ENCODE peak calls at places on chromosomes 12 and 14, in seven cellular contexts. O, C, N, Q, W, H and B are unnamed samples.

GRCh38 chr12:7994731-7995205 is 37.7 kb upstream of the FOXJ2 start:
- DNase-seq in O (peak; percentile 28), C (no peak), N (no peak), Q (no peak), W (peak; percentile 97), H (no peak), B (no peak)

GRCh38 chr12:110782068-110782467 is 39.4 kb upstream of the PPP1CC start:
- DNase-seq in O (no peak), C (peak; percentile 34), N (no peak), Q (no peak), W (no peak), H (no peak), B (no peak)

GRCh38 chr14:69360438-69361108 is 37.5 kb downstream of the ERH start:
- DNase-seq in O (no peak), C (peak; percentile 54), N (no peak), Q (no peak), W (no peak), H (no peak), B (no peak)

GRCh38 chr12:30930238-30931010 is 3.9 kb downstream of the TSPAN11 start:
- DNase-seq in O (no peak), C (no peak), N (no peak), Q (no peak), W (no peak), H (no peak), B (peak; percentile 47)

GRCh38 chr14:52025310-52025709 is 36.0 kb downstream of the RTRAF start:
- DNase-seq in O (no peak), C (no peak), N (no peak), Q (no peak), W (peak; percentile 98), H (no peak), B (peak; percentile 96)

GRCh38 chr14:33432407-33433023 is 493.8 kb downstream of the NPAS3 start:
- DNase-seq in O (peak; percentile 29), C (peak; percentile 20), N (no peak), Q (no peak), W (peak; percentile 18), H (no peak), B (peak; percentile 43)

GRCh38 chr14:104779776-104780512 is 15.6 kb downstream of the AKT1 start:
- DNase-seq in O (no peak), C (no peak), N (no peak), Q (no peak), W (no peak), H (no peak), B (no peak)

GRCh38 chr14:105525861-105526780 is at the start of gene TMEM121:
- DNase-seq in O (peak; percentile 46), C (no peak), N (no peak), Q (peak; percentile 30), W (no peak), H (peak; percentile 39), B (no peak)

GRCh38 chr12:114665411-114666181 is 18.4 kb downstream of the TBX3 start:
- DNase-seq in O (no peak), C (no peak), N (no peak), Q (no peak), W (no peak), H (no peak), B (no peak)

GRCh38 chr14:53060046-53060445 is 93.1 kb downstream of the DDHD1 start:
- DNase-seq in O (no peak), C (no peak), N (no peak), Q (no peak), W (peak; percentile 15), H (no peak), B (peak; percentile 58)

GRCh38 chr12:56461235-56462159 is 6.9 kb upstream of the SPRYD4 start:
- DNase-seq in O (no peak), C (no peak), N (no peak), Q (no peak), W (peak; percentile 49), H (no peak), B (no peak)

GRCh38 chr12:124217508-124217981 is 77.3 kb upstream of the RFLNA start:
- DNase-seq in O (no peak), C (no peak), N (no peak), Q (no peak), W (no peak), H (no peak), B (no peak)

GRCh38 chr12:128823216-128823915 is 392 bp downstream of the SLC15A4 start:
- DNase-seq in O (no peak), C (no peak), N (no peak), Q (no peak), W (no peak), H (no peak), B (no peak)

GRCh38 chr12:68612245-68612644 is 1.5 kb downstream of the RAP1B start:
- DNase-seq in O (no peak), C (peak; percentile 32), N (no peak), Q (no peak), W (peak; percentile 59), H (no peak), B (peak; percentile 55)

GRCh38 chr12:48954781-48955501 is 2.3 kb downstream of the ARF3 start:
- DNase-seq in O (no peak), C (peak; percentile 90), N (no peak), Q (no peak), W (no peak), H (no peak), B (no peak)

GRCh38 chr12:48954061-48954460 is 3.2 kb downstream of the ARF3 start:
- DNase-seq in O (no peak), C (no peak), N (no peak), Q (no peak), W (no peak), H (no peak), B (no peak)

GRCh38 chr12:48956279-48957140 is 777 bp downstream of the ARF3 start:
- DNase-seq in O (peak; percentile 96), C (peak; percentile 94), N (peak; percentile 93), Q (peak; percentile 60), W (peak; percentile 97), H (peak; percentile 82), B (peak; percentile 96)

GRCh38 chr12:48958049-48958388 is 732 bp upstream of the ARF3 start:
- DNase-seq in O (no peak), C (no peak), N (no peak), Q (no peak), W (no peak), H (no peak), B (no peak)

DNA sequence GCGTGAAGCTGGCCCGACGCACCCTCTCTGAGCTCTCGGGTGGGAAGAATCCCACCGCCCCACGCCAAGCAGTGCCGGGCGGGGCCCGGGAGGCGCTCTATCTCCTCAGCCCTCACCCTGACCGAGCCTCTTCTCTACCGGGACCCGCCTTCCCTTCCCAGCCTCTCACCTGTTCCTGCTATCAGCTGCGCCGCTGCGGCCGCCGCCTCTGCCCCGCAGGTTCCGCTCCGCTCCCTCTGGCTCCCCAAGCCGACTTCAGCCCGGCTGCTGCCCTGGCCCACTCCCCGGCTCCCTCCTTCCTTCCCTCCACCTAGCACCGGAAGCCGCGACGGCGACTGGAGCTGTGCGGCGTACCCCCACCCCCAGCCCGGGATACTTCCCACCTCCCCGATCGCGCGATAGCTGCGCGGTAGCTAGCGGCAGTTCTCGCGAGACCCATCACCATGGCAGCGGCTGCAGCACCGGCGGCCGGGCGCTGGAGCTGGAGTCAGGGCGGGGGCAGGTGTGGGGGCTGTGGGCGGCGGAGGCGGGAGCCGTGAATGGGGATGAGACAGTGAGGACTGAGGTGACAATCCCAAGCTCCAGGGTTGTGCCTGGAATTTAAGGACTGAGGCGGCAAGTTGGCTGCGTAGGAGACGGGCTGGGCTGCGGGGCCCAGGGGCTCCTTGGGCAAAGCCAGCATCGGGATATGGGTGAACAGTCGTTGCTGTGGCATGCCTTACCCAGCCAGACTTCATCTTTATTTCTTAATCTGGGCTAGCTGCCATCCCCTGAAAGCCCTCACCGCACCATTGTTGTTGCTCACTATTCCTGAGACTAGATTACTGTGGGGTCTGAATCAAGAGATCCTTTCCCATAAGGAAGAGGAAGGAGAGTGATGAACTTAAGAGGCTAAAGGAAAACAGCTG is at the start of gene ARF3:
- DNase-seq in O (peak; percentile 95), C (peak; percentile 97), N (peak; percentile 73), Q (peak; percentile 95), W (peak; percentile 90), H (peak; percentile 92), B (peak; percentile 94)
- TF ChIP-seq POLR2A in O (peak; percentile 68), C (peak; percentile 63), N (peak; percentile 67), Q (peak; percentile 86), W (peak; percentile 89), H (no peak), B (peak; percentile 54)

GRCh38 chr14:75050852-75051555 is at the start of gene MLH3:
- DNase-seq in O (peak; percentile 93), C (peak; percentile 78), N (peak; percentile 65), Q (peak; percentile 84), W (peak; percentile 64), H (peak; percentile 87), B (peak; percentile 85)
- TF ChIP-seq POLR2A in O (peak; percentile 72), C (peak; percentile 20), N (no peak), Q (peak; percentile 76), W (peak; percentile 35), H (peak; percentile 42), B (peak; percentile 68)

GRCh38 chr14:39233680-39234326 is at the start of gene MIA2:
- DNase-seq in O (no peak), C (no peak), N (no peak), Q (no peak), W (no peak), H (no peak), B (no peak)
- TF ChIP-seq POLR2A in O (no peak), C (no peak), N (no peak), Q (no peak), W (no peak), H (no peak), B (no peak)

GRCh38 chr14:21258194-21258888 is 10.9 kb downstream of the HNRNPC start:
- DNase-seq in O (no peak), C (no peak), N (no peak), Q (no peak), W (no peak), H (no peak), B (no peak)

GRCh38 chr14:21256539-21257394 is 12.5 kb downstream of the HNRNPC start:
- DNase-seq in O (no peak), C (peak; percentile 54), N (no peak), Q (no peak), W (no peak), H (no peak), B (no peak)

GRCh38 chr14:21257395-21258193 is 11.6 kb downstream of the HNRNPC start:
- DNase-seq in O (no peak), C (peak; percentile 82), N (no peak), Q (no peak), W (no peak), H (no peak), B (no peak)

GRCh38 chr14:21261824-21262223 is 7.4 kb downstream of the HNRNPC start:
- DNase-seq in O (no peak), C (no peak), N (no peak), Q (no peak), W (no peak), H (no peak), B (no peak)

DNA sequence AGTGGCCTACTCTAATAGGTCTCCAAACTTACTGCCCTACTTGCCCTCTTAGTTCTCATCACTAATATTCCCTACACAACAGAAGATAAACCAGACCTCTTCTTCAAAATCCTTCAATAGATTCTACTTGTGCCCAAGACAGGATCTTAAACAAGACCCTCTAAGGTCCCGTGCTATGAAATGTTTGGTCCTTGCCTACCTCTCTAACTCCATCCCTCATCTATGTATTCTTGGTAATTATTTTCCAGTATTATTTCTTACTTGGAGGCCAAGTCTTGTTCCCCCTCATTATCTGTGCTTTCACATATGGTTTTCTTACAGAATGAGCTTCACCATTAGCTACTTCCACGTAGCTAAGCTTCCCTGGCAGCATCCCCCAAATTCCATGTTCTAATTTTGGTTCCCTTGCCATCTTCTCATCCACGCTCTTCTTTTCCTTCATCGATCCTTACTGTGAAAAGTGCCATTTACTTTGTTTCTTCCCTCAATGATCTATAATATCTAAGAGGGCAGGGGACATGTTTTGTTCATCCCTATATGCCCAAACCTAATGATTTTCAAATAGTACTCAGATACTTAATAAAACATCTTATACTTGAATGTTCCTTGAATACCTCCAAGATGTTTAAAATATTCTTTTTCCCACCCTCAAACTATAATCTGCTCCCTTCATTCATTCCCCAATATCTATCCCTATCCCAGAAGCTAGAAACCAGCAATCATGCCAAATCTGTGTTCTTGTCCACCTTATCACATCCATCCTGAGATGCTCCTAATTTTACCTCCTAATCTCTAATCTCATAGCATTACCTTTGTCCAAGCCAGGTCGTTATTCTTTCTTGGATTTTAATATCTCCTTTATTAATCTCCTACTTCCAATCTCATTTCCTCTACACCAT is 10.1 kb downstream of the HNRNPC start:
- DNase-seq in O (no peak), C (no peak), N (no peak), Q (no peak), W (no peak), H (no peak), B (no peak)
- TF ChIP-seq POLR2A in O (no peak), C (no peak), N (no peak), Q (no peak), W (peak; percentile 21), H (no peak), B (no peak)